ENCODE peak calls at places on chromosomes 5 and 9, in seven cellular contexts. One of them, this sample, is unnamed.

GRCh38 chr9:90059436-90059835 is 454.6 kb downstream of the GADD45G start:
- DNase-seq in HCT116: no peak
- DNase-seq in DND-41: no peak
- DNase-seq in astrocyte: no peak
- DNase-seq in mammary epithelial cell: no peak
- DNase-seq in PC-3: no peak
- DNase-seq in PC-9: no peak
- DNase-seq in this sample: no peak

GRCh38 chr5:156239800-156240199 is 87.2 kb upstream of the SGCD start:
- DNase-seq in astrocyte: no peak
- DNase-seq in PC-3: no peak
- DNase-seq in HCT116: no peak
- DNase-seq in PC-9: no peak
- DNase-seq in mammary epithelial cell: no peak
- DNase-seq in DND-41: no peak
- DNase-seq in this sample: no peak

GRCh38 chr9:119933191-119933590 is 564.0 kb upstream of the BRINP1 start:
- DNase-seq in mammary epithelial cell: no peak
- DNase-seq in PC-3: no peak
- DNase-seq in PC-9: no peak
- DNase-seq in astrocyte: no peak
- DNase-seq in DND-41: no peak
- DNase-seq in HCT116: no peak
- DNase-seq in this sample: no peak

GRCh38 chr5:7894439-7894838 is 25.5 kb downstream of the MTRR start:
- DNase-seq in astrocyte: no peak
- DNase-seq in HCT116: no peak
- DNase-seq in PC-3: no peak
- DNase-seq in PC-9: no peak
- DNase-seq in DND-41: no peak
- DNase-seq in mammary epithelial cell: no peak
- DNase-seq in this sample: no peak

GRCh38 chr5:144844086-144844485 is 673.4 kb downstream of the KCTD16 start:
- DNase-seq in PC-9: no peak
- DNase-seq in DND-41: no peak
- DNase-seq in HCT116: no peak
- DNase-seq in PC-3: no peak
- DNase-seq in astrocyte: no peak
- DNase-seq in mammary epithelial cell: no peak
- DNase-seq in this sample: no peak

GRCh38 chr5:77972545-77973252 is 196.6 kb upstream of the TBCA start:
- DNase-seq in DND-41: no peak
- DNase-seq in PC-9: no peak
- DNase-seq in mammary epithelial cell: no peak
- DNase-seq in PC-3: no peak
- DNase-seq in astrocyte: no peak
- DNase-seq in HCT116: no peak
- DNase-seq in this sample: peak

GRCh38 chr9:93161801-93162635 is 21.9 kb upstream of the WNK2 start:
- DNase-seq in PC-9: no peak
- DNase-seq in DND-41: no peak
- DNase-seq in astrocyte: peak
- DNase-seq in HCT116: no peak
- DNase-seq in PC-3: no peak
- DNase-seq in mammary epithelial cell: no peak
- DNase-seq in this sample: peak

GRCh38 chr9:83962165-83962564 is 17.9 kb downstream of the HNRNPK start:
- DNase-seq in DND-41: no peak
- DNase-seq in HCT116: no peak
- DNase-seq in PC-9: no peak
- DNase-seq in PC-3: peak
- DNase-seq in mammary epithelial cell: peak
- DNase-seq in astrocyte: no peak
- DNase-seq in this sample: no peak

GRCh38 chr9:136339173-136339957 is 12.0 kb downstream of the GPSM1 start:
- DNase-seq in PC-3: peak
- DNase-seq in mammary epithelial cell: peak
- DNase-seq in PC-9: peak
- DNase-seq in astrocyte: no peak
- DNase-seq in HCT116: no peak
- DNase-seq in DND-41: no peak
- DNase-seq in this sample: peak

GRCh38 chr5:149796025-149796424 is 65.9 kb downstream of the PPARGC1B start:
- DNase-seq in mammary epithelial cell: no peak
- DNase-seq in astrocyte: no peak
- DNase-seq in PC-9: no peak
- DNase-seq in PC-3: no peak
- DNase-seq in DND-41: no peak
- DNase-seq in HCT116: no peak
- DNase-seq in this sample: no peak

GRCh38 chr5:13107553-13107952 is 836.9 kb downstream of the DNAH5 start:
- DNase-seq in DND-41: no peak
- DNase-seq in HCT116: no peak
- DNase-seq in astrocyte: peak
- DNase-seq in mammary epithelial cell: peak
- DNase-seq in PC-3: peak
- DNase-seq in PC-9: no peak
- DNase-seq in this sample: peak

GRCh38 chr5:86748538-86749105 is 130.9 kb downstream of the COX7C start:
- DNase-seq in DND-41: no peak
- DNase-seq in PC-9: no peak
- DNase-seq in astrocyte: no peak
- DNase-seq in mammary epithelial cell: no peak
- DNase-seq in HCT116: no peak
- DNase-seq in PC-3: peak
- DNase-seq in this sample: no peak

GRCh38 chr5:36481721-36482120 is 124.7 kb upstream of the SLC1A3 start:
- DNase-seq in PC-3: no peak
- DNase-seq in DND-41: no peak
- DNase-seq in mammary epithelial cell: no peak
- DNase-seq in astrocyte: no peak
- DNase-seq in PC-9: no peak
- DNase-seq in HCT116: no peak
- DNase-seq in this sample: no peak

GRCh38 chr5:135058326-135058725 is 24.3 kb upstream of the PITX1 start:
- DNase-seq in mammary epithelial cell: no peak
- DNase-seq in PC-3: peak
- DNase-seq in HCT116: no peak
- DNase-seq in PC-9: no peak
- DNase-seq in astrocyte: no peak
- DNase-seq in DND-41: no peak
- DNase-seq in this sample: peak

GRCh38 chr9:80030801-80031200 is 459.0 kb downstream of the TLE4 start:
- DNase-seq in PC-9: no peak
- DNase-seq in astrocyte: peak
- DNase-seq in DND-41: no peak
- DNase-seq in PC-3: no peak
- DNase-seq in mammary epithelial cell: no peak
- DNase-seq in HCT116: no peak
- DNase-seq in this sample: no peak

GRCh38 chr9:81318571-81318970 is 370.8 kb downstream of the TLE1 start:
- DNase-seq in astrocyte: peak
- DNase-seq in mammary epithelial cell: peak
- DNase-seq in HCT116: no peak
- DNase-seq in PC-3: peak
- DNase-seq in PC-9: peak
- DNase-seq in DND-41: no peak
- DNase-seq in this sample: peak

GRCh38 chr5:168219515-168220410 is 71.7 kb upstream of the WWC1 start:
- DNase-seq in PC-3: peak
- DNase-seq in PC-9: peak
- DNase-seq in HCT116: peak
- DNase-seq in DND-41: peak
- DNase-seq in mammary epithelial cell: peak
- DNase-seq in astrocyte: peak
- DNase-seq in this sample: peak

GRCh38 chr9:131113655-131114563 is 11.5 kb upstream of the NUP214 start:
- DNase-seq in mammary epithelial cell: no peak
- DNase-seq in PC-3: no peak
- DNase-seq in HCT116: no peak
- DNase-seq in PC-9: no peak
- DNase-seq in DND-41: no peak
- DNase-seq in astrocyte: no peak
- DNase-seq in this sample: no peak

GRCh38 chr5:143968071-143968878 is 156.3 kb downstream of the HMHB1 start:
- DNase-seq in mammary epithelial cell: peak
- DNase-seq in DND-41: no peak
- DNase-seq in PC-9: peak
- DNase-seq in HCT116: peak
- DNase-seq in PC-3: peak
- DNase-seq in astrocyte: peak
- DNase-seq in this sample: peak

GRCh38 chr9:93094294-93095204 is 1.5 kb upstream of the CARD19 start:
- DNase-seq in HCT116: no peak
- DNase-seq in DND-41: peak
- DNase-seq in PC-3: no peak
- DNase-seq in PC-9: no peak
- DNase-seq in astrocyte: no peak
- DNase-seq in mammary epithelial cell: no peak
- DNase-seq in this sample: no peak

GRCh38 chr9:120778758-120779157 is 14.5 kb downstream of the FBXW2 start:
- DNase-seq in PC-9: no peak
- DNase-seq in HCT116: no peak
- DNase-seq in DND-41: no peak
- DNase-seq in astrocyte: no peak
- DNase-seq in mammary epithelial cell: peak
- DNase-seq in PC-3: no peak
- DNase-seq in this sample: no peak

DNA sequence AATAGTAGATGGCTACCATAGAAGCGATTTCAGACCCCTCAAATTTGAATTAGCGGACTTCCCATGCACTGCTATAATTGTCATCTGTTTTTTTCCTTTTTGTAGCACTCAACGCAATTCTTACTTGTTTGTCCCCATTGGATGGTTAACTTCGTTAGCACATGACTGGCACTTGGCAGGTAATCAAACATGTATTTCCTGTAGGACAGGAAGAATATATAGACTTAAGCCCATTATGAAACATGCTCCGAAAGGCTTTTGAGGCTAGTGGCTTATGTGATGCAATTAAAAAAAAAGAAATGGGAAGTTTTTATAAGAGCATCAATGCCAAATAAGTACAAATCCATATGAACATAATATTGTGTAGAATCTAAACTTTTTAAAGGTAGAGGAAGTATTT is 301.2 kb downstream of the PSAT1 start:
- DNase-seq in mammary epithelial cell: no peak
- DNase-seq in DND-41: no peak
- DNase-seq in HCT116: no peak
- DNase-seq in PC-3: no peak
- DNase-seq in astrocyte: no peak
- DNase-seq in PC-9: no peak
- DNase-seq in this sample: no peak
- TF ChIP-seq EZH2 in mammary epithelial cell: no peak
- TF ChIP-seq EZH2 in DND-41: no peak
- TF ChIP-seq EZH2 in HCT116: no peak
- TF ChIP-seq EZH2 in PC-3: no peak
- TF ChIP-seq EZH2 in astrocyte: no peak
- TF ChIP-seq EZH2 in PC-9: no peak
- TF ChIP-seq EZH2 in this sample: no peak

GRCh38 chr9:87713278-87713989 is 12.5 kb upstream of the CTSL start:
- DNase-seq in DND-41: no peak
- DNase-seq in HCT116: peak
- DNase-seq in PC-3: peak
- DNase-seq in mammary epithelial cell: peak
- DNase-seq in astrocyte: peak
- DNase-seq in PC-9: peak
- DNase-seq in this sample: peak
- TF ChIP-seq CTCF in DND-41: no peak
- TF ChIP-seq CTCF in HCT116: no peak
- TF ChIP-seq CTCF in PC-3: no peak
- TF ChIP-seq CTCF in mammary epithelial cell: no peak
- TF ChIP-seq CTCF in astrocyte: no peak
- TF ChIP-seq CTCF in PC-9: no peak
- TF ChIP-seq CTCF in this sample: no peak

GRCh38 chr9:88965473-88965872 is 25.8 kb upstream of the S1PR3 start:
- DNase-seq in astrocyte: no peak
- DNase-seq in DND-41: no peak
- DNase-seq in PC-3: no peak
- DNase-seq in mammary epithelial cell: no peak
- DNase-seq in PC-9: no peak
- DNase-seq in HCT116: no peak
- DNase-seq in this sample: no peak

GRCh38 chr9:88971131-88971960 is 19.9 kb upstream of the S1PR3 start:
- DNase-seq in astrocyte: no peak
- DNase-seq in PC-3: no peak
- DNase-seq in mammary epithelial cell: no peak
- DNase-seq in DND-41: no peak
- DNase-seq in HCT116: no peak
- DNase-seq in PC-9: no peak
- DNase-seq in this sample: peak

GRCh38 chr9:88969646-88970373 is 21.5 kb upstream of the S1PR3 start:
- DNase-seq in HCT116: no peak
- DNase-seq in mammary epithelial cell: no peak
- DNase-seq in PC-9: no peak
- DNase-seq in DND-41: no peak
- DNase-seq in PC-3: no peak
- DNase-seq in astrocyte: no peak
- DNase-seq in this sample: no peak

GRCh38 chr9:88968799-88969198 is 22.5 kb upstream of the S1PR3 start:
- DNase-seq in mammary epithelial cell: no peak
- DNase-seq in PC-9: no peak
- DNase-seq in PC-3: no peak
- DNase-seq in HCT116: no peak
- DNase-seq in DND-41: no peak
- DNase-seq in astrocyte: no peak
- DNase-seq in this sample: no peak

GRCh38 chr9:88966894-88967676 is 24.2 kb upstream of the S1PR3 start:
- DNase-seq in mammary epithelial cell: no peak
- DNase-seq in astrocyte: no peak
- DNase-seq in PC-3: no peak
- DNase-seq in PC-9: no peak
- DNase-seq in DND-41: no peak
- DNase-seq in HCT116: no peak
- DNase-seq in this sample: no peak
- H3K4me3 ChIP-seq in mammary epithelial cell: no peak
- H3K4me3 ChIP-seq in astrocyte: no peak
- H3K4me3 ChIP-seq in PC-3: no peak
- H3K4me3 ChIP-seq in PC-9: no peak
- H3K4me3 ChIP-seq in DND-41: no peak
- H3K4me3 ChIP-seq in HCT116: no peak
- H3K4me3 ChIP-seq in this sample: no peak

GRCh38 chr9:33524431-33524947 is 438 bp downstream of the ANKRD18B start:
- DNase-seq in PC-3: peak
- DNase-seq in PC-9: peak
- DNase-seq in astrocyte: no peak
- DNase-seq in mammary epithelial cell: no peak
- DNase-seq in DND-41: no peak
- DNase-seq in HCT116: no peak
- DNase-seq in this sample: no peak
- TF ChIP-seq EZH2 in PC-3: no peak
- TF ChIP-seq EZH2 in PC-9: no peak
- TF ChIP-seq EZH2 in astrocyte: peak
- TF ChIP-seq EZH2 in mammary epithelial cell: peak
- TF ChIP-seq EZH2 in DND-41: no peak
- TF ChIP-seq EZH2 in HCT116: no peak
- TF ChIP-seq EZH2 in this sample: peak